ENCODE peak calls at places on chromosomes 4 and X, in seven cellular contexts. Y is keratinocyte; N is myocyte; T is sigmoid colon; D is NCI-H524; C is NB4; L is activated CD4-positive, alpha-beta T cell treated with anti-CD3 and anti-CD28 coated beads, Interleukin-2, amount 10 ng/mL, durations not matched to agents 7 days and 5 days. K is an unnamed sample.

GRCh38 chr4:149161247-149161646 is 654.4 kb downstream of the IQCM start:
- DNase-seq in Y (no peak), N (peak), T (no peak), D (no peak), C (no peak), L (no peak), K (no peak)

GRCh38 chr4:126028871-126029270 is 714.1 kb downstream of the FAT4 start:
- DNase-seq in Y (no peak), N (peak), T (no peak), D (no peak), C (no peak), L (no peak), K (no peak)

GRCh38 chrX:118383120-118383519 is 37.2 kb downstream of the WDR44 start:
- DNase-seq in Y (no peak), N (no peak), T (no peak), D (no peak), C (no peak), L (no peak), K (no peak)

GRCh38 chr4:176945314-176945713 is 152.6 kb upstream of the VEGFC start:
- DNase-seq in Y (no peak), N (peak), T (no peak), D (no peak), C (no peak), L (no peak), K (no peak)

GRCh38 chr4:185215261-185215660 is 5.9 kb downstream of the SNX25 start:
- DNase-seq in Y (no peak), N (no peak), T (no peak), D (no peak), C (no peak), L (no peak), K (no peak)

GRCh38 chrX:1300449-1300848 is 31.8 kb downstream of the CSF2RA start:
- DNase-seq in Y (no peak), N (no peak), T (no peak), D (no peak), C (no peak), L (no peak), K (no peak)

GRCh38 chrX:147917700-147918694 is 6.3 kb downstream of the FMR1 start:
- DNase-seq in Y (no peak), N (peak), T (no peak), D (no peak), C (no peak), L (peak), K (no peak)

GRCh38 chrX:108737754-108738153 is 1.4 kb upstream of the IRS4 start:
- DNase-seq in Y (no peak), N (no peak), T (no peak), D (no peak), C (no peak), L (no peak), K (no peak)

GRCh38 chr4:136709897-136710296 is 822.4 kb downstream of the PCDH18 start:
- DNase-seq in Y (no peak), N (no peak), T (no peak), D (no peak), C (no peak), L (no peak), K (no peak)

GRCh38 chr4:47741200-47741599 is 96.7 kb downstream of the CORIN start:
- DNase-seq in Y (no peak), N (peak), T (no peak), D (no peak), C (peak), L (no peak), K (no peak)

GRCh38 chrX:83511208-83511607 is 3.1 kb downstream of the POU3F4 start:
- DNase-seq in Y (no peak), N (peak), T (no peak), D (peak), C (no peak), L (no peak), K (no peak)

GRCh38 chr4:56215138-56215793 is 172.0 kb downstream of the AASDH start:
- DNase-seq in Y (no peak), N (no peak), T (no peak), D (peak), C (no peak), L (no peak), K (no peak)

GRCh38 chrX:101370888-101371504 is 15.0 kb downstream of the BTK start:
- DNase-seq in Y (no peak), N (no peak), T (no peak), D (no peak), C (peak), L (no peak), K (no peak)

GRCh38 chr4:73661646-73662119 is 41.4 kb upstream of the RASSF6 start:
- DNase-seq in Y (peak), N (peak), T (no peak), D (no peak), C (no peak), L (no peak), K (no peak)

GRCh38 chr4:188246488-188246887 is 107.2 kb downstream of the TRIML1 start:
- DNase-seq in Y (no peak), N (no peak), T (no peak), D (peak), C (peak), L (no peak), K (no peak)

GRCh38 chrX:101347859-101348451 is 587 bp downstream of the TIMM8A start:
- DNase-seq in Y (no peak), N (peak), T (no peak), D (peak), C (peak), L (no peak), K (no peak)

GRCh38 chrX:129787336-129788055 is 7.7 kb downstream of the SASH3 start:
- DNase-seq in Y (no peak), N (no peak), T (peak), D (no peak), C (no peak), L (no peak), K (no peak)

GRCh38 chr4:138741778-138742377 is 273.7 kb upstream of the NOCT start:
- DNase-seq in Y (no peak), N (peak), T (no peak), D (no peak), C (no peak), L (no peak), K (no peak)

GRCh38 chr4:45662996-45663395 is 460.9 kb downstream of the GABRG1 start:
- DNase-seq in Y (no peak), N (no peak), T (no peak), D (peak), C (no peak), L (no peak), K (no peak)

GRCh38 chr4:31674313-31674947 is 954.3 kb downstream of the PCDH7 start:
- DNase-seq in Y (no peak), N (no peak), T (no peak), D (peak), C (peak), L (no peak), K (no peak)

GRCh38 chrX:52346462-52347165 is 22.2 kb upstream of the XAGE2 start:
- DNase-seq in Y (peak), N (no peak), T (no peak), D (no peak), C (peak), L (no peak), K (no peak)